ENCODE peak calls at places on chromosome 18, in four cellular contexts. X is activated naive CD8-positive, alpha-beta T cell treated with anti-CD3 and anti-CD28 coated beads, Interleukin-2, amount 50 U/mL, for 24 hours; T is lower lobe of right lung; W is NCI-H1092. O is an unnamed sample.
A peak's percentile ranks its signal among the peaks of the same experiment; 100 is the strongest.

GRCh38 chr18:34707670-34708069 is 2.4 kb upstream of the DTNA start:
- DNase-seq in X (no peak), T (no peak), W (peak; percentile 60), O (no peak)

GRCh38 chr18:58315041-58315440 is 271.0 kb downstream of the NEDD4L start:
- DNase-seq in X (no peak), T (no peak), W (no peak), O (no peak)

GRCh38 chr18:46623541-46623940 is 33.5 kb downstream of the LOXHD1 start:
- DNase-seq in X (peak; percentile 35), T (no peak), W (no peak), O (no peak)

GRCh38 chr18:79483971-79484491 is 88.3 kb downstream of the NFATC1 start:
- DNase-seq in X (no peak), T (no peak), W (no peak), O (peak; percentile 48)

GRCh38 chr18:39799010-39799409 is 2156.0 kb upstream of the PIK3C3 start:
- DNase-seq in X (no peak), T (no peak), W (no peak), O (no peak)

GRCh38 chr18:23825978-23826405 is 136.7 kb downstream of the LAMA3 start:
- DNase-seq in X (peak; percentile 5), T (no peak), W (no peak), O (no peak)

GRCh38 chr18:31273812-31274527 is 44.0 kb upstream of the DSG1 start:
- DNase-seq in X (no peak), T (no peak), W (no peak), O (no peak)

GRCh38 chr18:75129717-75130477 is 79.0 kb downstream of the PTGR3 start:
- DNase-seq in X (no peak), T (no peak), W (no peak), O (no peak)

GRCh38 chr18:8744038-8744437 is 38.7 kb downstream of the MTCL1 start:
- DNase-seq in X (no peak), T (no peak), W (no peak), O (no peak)

GRCh38 chr18:70491734-70492348 is 203.0 kb downstream of the SOCS6 start:
- DNase-seq in X (peak; percentile 62), T (no peak), W (peak; percentile 33), O (no peak)

GRCh38 chr18:63439334-63439733 is 17.1 kb upstream of the VPS4B start:
- DNase-seq in X (peak; percentile 30), T (no peak), W (peak; percentile 36), O (no peak)

GRCh38 chr18:44654555-44654954 is 26.1 kb upstream of the SETBP1 start:
- DNase-seq in X (no peak), T (no peak), W (no peak), O (no peak)

GRCh38 chr18:74506405-74507119 is 10.4 kb downstream of the CNDP2 start:
- DNase-seq in X (no peak), T (no peak), W (no peak), O (no peak)

GRCh38 chr18:8994603-8995002 is 107.9 kb upstream of the NDUFV2 start:
- DNase-seq in X (no peak), T (no peak), W (no peak), O (no peak)